ENCODE peak calls at places on chromosomes 3 and 15, in four cellular contexts. One of them, this sample, is unnamed. For H3K36me3, the result is how much of the 10 kb centered on the place peaks cover.

GRCh38 chr3:87317779-87318178 is 41.4 kb upstream of the POU1F1 start:
- DNase-seq in transverse colon: no peak
- DNase-seq in left lung: no peak
- DNase-seq in MM.1S: no peak
- DNase-seq in this sample: no peak

GRCh38 chr15:69798481-69799315 is 299.0 kb downstream of the TLE3 start:
- DNase-seq in MM.1S: no peak
- DNase-seq in transverse colon: no peak
- DNase-seq in left lung: no peak
- DNase-seq in this sample: no peak

GRCh38 chr3:71584216-71585061 is 911 bp upstream of the FOXP1 start:
- DNase-seq in transverse colon: peak
- DNase-seq in left lung: peak
- DNase-seq in MM.1S: no peak
- DNase-seq in this sample: no peak

GRCh38 chr15:91975241-91975978 is 121.9 kb downstream of the SLCO3A1 start:
- DNase-seq in transverse colon: no peak
- DNase-seq in MM.1S: no peak
- DNase-seq in left lung: no peak
- DNase-seq in this sample: no peak

GRCh38 chr15:52020253-52021085 is 1.4 kb downstream of the MAPK6 start:
- DNase-seq in left lung: no peak
- DNase-seq in transverse colon: no peak
- DNase-seq in MM.1S: no peak
- DNase-seq in this sample: no peak

GRCh38 chr3:116579843-116580242 is 129.7 kb upstream of the TUSC7 start:
- DNase-seq in MM.1S: no peak
- DNase-seq in transverse colon: no peak
- DNase-seq in left lung: no peak
- DNase-seq in this sample: no peak

GRCh38 chr3:42425736-42426407 is 15.5 kb upstream of the LYZL4 start:
- DNase-seq in transverse colon: no peak
- DNase-seq in MM.1S: no peak
- DNase-seq in left lung: no peak
- DNase-seq in this sample: no peak

GRCh38 chr15:85125056-85125661 is 143.5 kb downstream of the PDE8A start:
- DNase-seq in left lung: no peak
- DNase-seq in MM.1S: no peak
- DNase-seq in transverse colon: no peak
- DNase-seq in this sample: no peak

GRCh38 chr3:68088636-68089035 is 434.2 kb upstream of the SUCLG2 start:
- DNase-seq in left lung: no peak
- DNase-seq in MM.1S: no peak
- DNase-seq in transverse colon: no peak
- DNase-seq in this sample: no peak

GRCh38 chr3:63960048-63960711 is 48.0 kb upstream of the SCAANT1 start:
- DNase-seq in MM.1S: no peak
- DNase-seq in left lung: no peak
- DNase-seq in transverse colon: peak
- DNase-seq in this sample: no peak

GRCh38 chr15:49521802-49522201 is 98.8 kb downstream of the FGF7 start:
- DNase-seq in MM.1S: no peak
- DNase-seq in transverse colon: no peak
- DNase-seq in left lung: no peak
- DNase-seq in this sample: no peak

GRCh38 chr3:8838765-8839423 is 69.5 kb upstream of the OXTR start:
- DNase-seq in transverse colon: no peak
- DNase-seq in left lung: no peak
- DNase-seq in MM.1S: no peak
- DNase-seq in this sample: no peak

GRCh38 chr3:190695994-190696393 is 166.5 kb downstream of the GMNC start:
- DNase-seq in MM.1S: no peak
- DNase-seq in left lung: no peak
- DNase-seq in transverse colon: no peak
- DNase-seq in this sample: no peak

GRCh38 chr3:190695225-190695624 is 167.3 kb downstream of the GMNC start:
- DNase-seq in MM.1S: no peak
- DNase-seq in transverse colon: no peak
- DNase-seq in left lung: no peak
- DNase-seq in this sample: no peak

GRCh38 chr3:190696777-190697501 is 165.6 kb downstream of the GMNC start:
- DNase-seq in MM.1S: peak
- DNase-seq in transverse colon: no peak
- DNase-seq in left lung: no peak
- DNase-seq in this sample: no peak

GRCh38 chr3:190697901-190698300 is 164.6 kb downstream of the GMNC start:
- DNase-seq in transverse colon: no peak
- DNase-seq in MM.1S: no peak
- DNase-seq in left lung: no peak
- DNase-seq in this sample: no peak

DNA sequence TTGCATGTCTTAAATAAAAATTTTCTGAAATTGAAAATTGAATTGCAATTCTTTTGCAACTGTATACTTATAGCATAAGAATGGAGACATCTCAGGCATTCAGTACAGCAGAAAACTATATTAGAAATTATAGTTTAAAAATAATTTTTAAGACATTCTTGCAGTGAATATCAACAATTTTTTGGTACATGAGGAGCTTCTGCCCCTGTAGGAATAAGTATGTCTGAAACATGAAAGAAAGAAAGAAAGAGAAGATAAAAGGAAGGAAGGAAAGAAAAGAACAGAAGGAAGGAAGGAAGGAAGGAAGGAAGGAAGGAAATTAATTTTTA is 165.0 kb downstream of the GMNC start:
- DNase-seq in transverse colon: no peak
- DNase-seq in left lung: no peak
- DNase-seq in MM.1S: no peak
- DNase-seq in this sample: no peak
- TF ChIP-seq CTCF in transverse colon: no peak
- TF ChIP-seq CTCF in left lung: no peak
- TF ChIP-seq CTCF in MM.1S: no peak
- TF ChIP-seq CTCF in this sample: no peak

GRCh38 chr3:123093696-123094095 is 26.9 kb downstream of the PDIA5 start:
- DNase-seq in MM.1S: no peak
- DNase-seq in transverse colon: no peak
- DNase-seq in left lung: no peak
- DNase-seq in this sample: no peak
- H3K36me3 ChIP-seq in MM.1S: under half
- H3K36me3 ChIP-seq in transverse colon: under half
- H3K36me3 ChIP-seq in left lung: under half
- H3K36me3 ChIP-seq in this sample: under half

GRCh38 chr3:170062769-170063168 is 25.0 kb downstream of the GPR160 start:
- DNase-seq in transverse colon: no peak
- DNase-seq in left lung: no peak
- DNase-seq in MM.1S: no peak
- DNase-seq in this sample: no peak
- TF ChIP-seq CTCF in transverse colon: no peak
- TF ChIP-seq CTCF in left lung: no peak
- TF ChIP-seq CTCF in MM.1S: peak
- TF ChIP-seq CTCF in this sample: no peak

GRCh38 chr3:127622031-127622430 is 7.0 kb upstream of the PODXL2 start:
- DNase-seq in left lung: no peak
- DNase-seq in transverse colon: no peak
- DNase-seq in MM.1S: no peak
- DNase-seq in this sample: no peak

GRCh38 chr3:127620637-127621375 is 8.2 kb upstream of the PODXL2 start:
- DNase-seq in transverse colon: no peak
- DNase-seq in MM.1S: no peak
- DNase-seq in left lung: no peak
- DNase-seq in this sample: no peak

GRCh38 chr3:127618891-127619290 is 10.1 kb upstream of the PODXL2 start:
- DNase-seq in MM.1S: no peak
- DNase-seq in left lung: no peak
- DNase-seq in transverse colon: no peak
- DNase-seq in this sample: no peak

GRCh38 chr3:127624074-127624473 is 4.9 kb upstream of the PODXL2 start:
- DNase-seq in MM.1S: no peak
- DNase-seq in left lung: no peak
- DNase-seq in transverse colon: no peak
- DNase-seq in this sample: no peak

DNA sequence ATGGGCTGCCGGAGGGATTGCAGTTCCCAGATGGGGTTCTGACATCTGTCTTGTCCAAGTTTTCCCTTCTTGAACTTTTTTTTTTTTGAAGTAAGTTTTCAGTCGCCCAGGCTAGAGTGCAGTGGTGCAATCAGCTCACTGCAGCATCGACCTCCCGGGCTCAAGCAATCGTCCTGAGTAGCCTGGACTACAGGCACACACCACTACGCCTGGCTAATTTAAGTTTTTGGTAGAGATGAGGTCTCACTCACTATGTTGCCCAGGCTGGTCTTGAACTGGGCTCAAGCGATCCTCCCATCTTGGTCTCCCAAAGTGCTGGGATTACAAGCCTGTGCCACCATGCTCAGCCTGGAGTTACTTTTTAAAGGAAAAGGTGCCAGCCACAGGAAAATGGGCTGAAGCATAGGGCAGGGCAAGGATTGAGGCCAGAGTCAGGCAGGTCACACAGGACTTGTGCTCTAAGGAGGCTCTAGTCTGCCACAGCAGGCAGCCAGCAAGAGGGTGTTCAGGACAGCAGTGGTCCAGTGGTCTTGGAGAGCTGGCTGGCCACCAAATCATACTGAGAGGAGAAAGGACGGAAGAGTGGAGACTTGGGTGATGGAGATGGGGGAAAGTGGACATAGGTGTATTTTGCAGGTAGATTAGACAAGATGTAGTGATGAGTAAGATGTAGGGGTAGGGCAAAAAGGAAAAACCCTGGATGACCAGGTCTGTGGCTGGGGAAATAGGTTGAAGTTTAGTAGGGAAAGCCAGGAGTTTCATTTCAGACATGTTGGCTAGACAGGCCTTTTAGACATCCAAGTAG is 6.0 kb upstream of the PODXL2 start:
- DNase-seq in MM.1S: no peak
- DNase-seq in left lung: no peak
- DNase-seq in transverse colon: no peak
- DNase-seq in this sample: no peak
- H3K36me3 ChIP-seq in MM.1S: under half
- H3K36me3 ChIP-seq in left lung: under half
- H3K36me3 ChIP-seq in transverse colon: under half
- H3K36me3 ChIP-seq in this sample: under half

GRCh38 chr3:27360113-27361078 is 8.8 kb downstream of the NEK10 start:
- DNase-seq in transverse colon: peak
- DNase-seq in MM.1S: no peak
- DNase-seq in left lung: no peak
- DNase-seq in this sample: peak
- TF ChIP-seq CTCF in transverse colon: no peak
- TF ChIP-seq CTCF in MM.1S: no peak
- TF ChIP-seq CTCF in left lung: no peak
- TF ChIP-seq CTCF in this sample: no peak

This sample was measured in GM06990.